ENCODE peak calls at places on chromosomes 2 and 18, in four cellular contexts. One of them, this sample, is unnamed. For H3K36me3, the result is how much of the 10 kb centered on the place peaks cover.

GRCh38 chr2:163306647-163307046 is 429.2 kb downstream of the FIGN start:
- DNase-seq in BE2C: no peak
- DNase-seq in suprapubic skin: no peak
- DNase-seq in WERI-Rb-1: no peak
- DNase-seq in this sample: no peak

GRCh38 chr2:16126969-16127940 is 186.9 kb downstream of the MYCN start:
- DNase-seq in suprapubic skin: no peak
- DNase-seq in WERI-Rb-1: no peak
- DNase-seq in BE2C: peak
- DNase-seq in this sample: no peak

GRCh38 chr2:107303964-107304363 is 418.0 kb upstream of the ST6GAL2 start:
- DNase-seq in WERI-Rb-1: no peak
- DNase-seq in suprapubic skin: no peak
- DNase-seq in BE2C: no peak
- DNase-seq in this sample: no peak

GRCh38 chr2:231640646-231641111 is 48.0 kb downstream of the TEX44 start:
- DNase-seq in suprapubic skin: peak
- DNase-seq in WERI-Rb-1: no peak
- DNase-seq in BE2C: no peak
- DNase-seq in this sample: peak

GRCh38 chr18:77765468-77765867 is 515.8 kb downstream of the GALR1 start:
- DNase-seq in BE2C: peak
- DNase-seq in suprapubic skin: no peak
- DNase-seq in WERI-Rb-1: peak
- DNase-seq in this sample: peak

GRCh38 chr2:36811071-36811470 is 114.6 kb downstream of the VIT start:
- DNase-seq in WERI-Rb-1: peak
- DNase-seq in suprapubic skin: no peak
- DNase-seq in BE2C: no peak
- DNase-seq in this sample: no peak

GRCh38 chr2:37656512-37657423 is 14.7 kb downstream of the CDC42EP3 start:
- DNase-seq in WERI-Rb-1: no peak
- DNase-seq in suprapubic skin: no peak
- DNase-seq in BE2C: no peak
- DNase-seq in this sample: peak

GRCh38 chr2:102686479-102687439 is 67.4 kb downstream of the SLC9A2 start:
- DNase-seq in WERI-Rb-1: no peak
- DNase-seq in suprapubic skin: no peak
- DNase-seq in BE2C: no peak
- DNase-seq in this sample: no peak

GRCh38 chr2:126990200-126990599 is 91.5 kb downstream of the TEX51 start:
- DNase-seq in BE2C: no peak
- DNase-seq in WERI-Rb-1: no peak
- DNase-seq in suprapubic skin: no peak
- DNase-seq in this sample: no peak

GRCh38 chr18:25830787-25831186 is 259.6 kb downstream of the SS18 start:
- DNase-seq in suprapubic skin: no peak
- DNase-seq in WERI-Rb-1: no peak
- DNase-seq in BE2C: no peak
- DNase-seq in this sample: no peak

GRCh38 chr2:11679016-11679415 is 9.0 kb upstream of the NTSR2 start:
- DNase-seq in suprapubic skin: no peak
- DNase-seq in BE2C: no peak
- DNase-seq in WERI-Rb-1: peak
- DNase-seq in this sample: no peak

GRCh38 chr2:236745420-236746210 is 176.0 kb downstream of the ACKR3 start:
- DNase-seq in BE2C: no peak
- DNase-seq in WERI-Rb-1: peak
- DNase-seq in suprapubic skin: no peak
- DNase-seq in this sample: peak

GRCh38 chr2:216350214-216350789 is 22.0 kb downstream of the MARCHF4 start:
- DNase-seq in BE2C: no peak
- DNase-seq in WERI-Rb-1: no peak
- DNase-seq in suprapubic skin: no peak
- DNase-seq in this sample: no peak

GRCh38 chr18:54269924-54270844 is 867 bp downstream of the POLI start:
- DNase-seq in BE2C: no peak
- DNase-seq in suprapubic skin: no peak
- DNase-seq in WERI-Rb-1: peak
- DNase-seq in this sample: peak

GRCh38 chr18:49368161-49368875 is 92.1 kb downstream of the DYM start:
- DNase-seq in WERI-Rb-1: no peak
- DNase-seq in BE2C: no peak
- DNase-seq in suprapubic skin: no peak
- DNase-seq in this sample: no peak

GRCh38 chr2:70964596-70965386 is 13.6 kb upstream of the ANKRD53 start:
- DNase-seq in suprapubic skin: peak
- DNase-seq in BE2C: no peak
- DNase-seq in WERI-Rb-1: peak
- DNase-seq in this sample: peak

GRCh38 chr2:119517433-119517832 is 6.8 kb downstream of the SCTR start:
- DNase-seq in suprapubic skin: no peak
- DNase-seq in WERI-Rb-1: peak
- DNase-seq in BE2C: peak
- DNase-seq in this sample: peak

GRCh38 chr18:76349067-76349715 is 145.9 kb downstream of the ZNF516 start:
- DNase-seq in suprapubic skin: no peak
- DNase-seq in BE2C: peak
- DNase-seq in WERI-Rb-1: peak
- DNase-seq in this sample: peak

GRCh38 chr2:32166115-32166549 is 468 bp downstream of the SLC30A6 start:
- DNase-seq in suprapubic skin: no peak
- DNase-seq in WERI-Rb-1: no peak
- DNase-seq in BE2C: no peak
- DNase-seq in this sample: no peak

GRCh38 chr2:131040661-131041401 is 52.4 kb downstream of the FAM168B start:
- DNase-seq in WERI-Rb-1: no peak
- DNase-seq in BE2C: no peak
- DNase-seq in suprapubic skin: peak
- DNase-seq in this sample: peak

GRCh38 chr2:189248116-189248515 is 68.6 kb upstream of the COL5A2 start:
- DNase-seq in WERI-Rb-1: no peak
- DNase-seq in suprapubic skin: no peak
- DNase-seq in BE2C: no peak
- DNase-seq in this sample: no peak

GRCh38 chr18:59960272-59960671 is 60.5 kb downstream of the PMAIP1 start:
- DNase-seq in WERI-Rb-1: no peak
- DNase-seq in BE2C: no peak
- DNase-seq in suprapubic skin: no peak
- DNase-seq in this sample: no peak

GRCh38 chr2:73077424-73077795 is 5.9 kb upstream of the SFXN5 start:
- DNase-seq in WERI-Rb-1: no peak
- DNase-seq in suprapubic skin: no peak
- DNase-seq in BE2C: no peak
- DNase-seq in this sample: no peak

GRCh38 chr2:26934335-26934724 is 36.1 kb upstream of the MAPRE3 start:
- DNase-seq in WERI-Rb-1: no peak
- DNase-seq in BE2C: no peak
- DNase-seq in suprapubic skin: no peak
- DNase-seq in this sample: no peak

GRCh38 chr2:223884399-223884798 is 47.0 kb upstream of the AP1S3 start:
- DNase-seq in BE2C: no peak
- DNase-seq in suprapubic skin: no peak
- DNase-seq in WERI-Rb-1: no peak
- DNase-seq in this sample: no peak

GRCh38 chr2:2050321-2050905 is 280.7 kb downstream of the MYT1L start:
- DNase-seq in WERI-Rb-1: peak
- DNase-seq in suprapubic skin: no peak
- DNase-seq in BE2C: no peak
- DNase-seq in this sample: no peak

GRCh38 chr2:125979886-125980285 is 676.1 kb upstream of the GYPC start:
- DNase-seq in BE2C: no peak
- DNase-seq in suprapubic skin: no peak
- DNase-seq in WERI-Rb-1: peak
- DNase-seq in this sample: no peak

DNA sequence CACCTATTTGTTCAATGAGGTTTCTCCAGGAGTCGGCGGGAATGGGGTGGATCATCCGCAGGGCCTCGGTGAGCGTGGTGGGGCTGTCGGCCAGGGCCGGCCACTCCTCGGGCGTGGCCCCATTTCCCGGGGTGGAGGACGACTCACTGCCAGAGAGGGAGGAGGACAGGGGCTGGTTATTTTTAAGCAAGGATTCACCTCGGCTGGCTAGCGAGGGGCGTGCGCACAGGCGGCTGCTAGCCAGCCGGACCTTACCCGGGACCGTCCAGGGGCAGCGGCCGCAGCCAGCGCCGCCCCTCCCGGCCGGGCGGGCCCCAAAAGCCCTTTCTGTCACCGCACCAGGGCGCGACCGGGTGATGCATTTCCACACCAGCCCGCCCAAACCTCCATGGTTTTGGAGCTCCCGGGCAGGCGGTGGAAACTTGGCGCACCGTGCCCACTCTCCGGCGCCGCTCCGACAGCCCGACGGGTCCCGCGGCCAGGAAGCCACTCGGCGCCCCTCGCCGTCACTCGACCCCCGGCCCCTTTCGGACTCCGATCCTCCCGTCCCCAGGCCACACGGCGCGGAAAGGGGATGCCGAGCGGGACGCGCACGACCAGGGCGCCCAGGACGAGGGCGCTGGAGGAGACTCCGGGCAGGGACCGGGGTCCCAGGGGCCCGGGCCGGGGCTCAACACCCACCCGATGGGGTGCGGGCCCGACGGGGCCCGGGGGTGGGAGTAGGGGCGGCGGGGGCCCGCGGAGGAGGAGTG is 57.2 kb downstream of the SNORC start:
- DNase-seq in WERI-Rb-1: no peak
- DNase-seq in BE2C: no peak
- DNase-seq in suprapubic skin: no peak
- DNase-seq in this sample: peak
- H3K4me3 ChIP-seq in WERI-Rb-1: peak
- H3K4me3 ChIP-seq in BE2C: no peak
- H3K4me3 ChIP-seq in suprapubic skin: peak
- H3K4me3 ChIP-seq in this sample: peak

GRCh38 chr18:20963027-20963426 is 148.6 kb downstream of the ROCK1 start:
- DNase-seq in WERI-Rb-1: no peak
- DNase-seq in BE2C: no peak
- DNase-seq in suprapubic skin: no peak
- DNase-seq in this sample: no peak
- H3K36me3 ChIP-seq in WERI-Rb-1: under half
- H3K36me3 ChIP-seq in BE2C: under half
- H3K36me3 ChIP-seq in suprapubic skin: under half
- H3K36me3 ChIP-seq in this sample: under half

GRCh38 chr2:45932278-45932975 is 281.0 kb downstream of the PRKCE start:
- DNase-seq in WERI-Rb-1: no peak
- DNase-seq in suprapubic skin: no peak
- DNase-seq in BE2C: no peak
- DNase-seq in this sample: no peak

GRCh38 chr2:45925636-45926350 is 274.3 kb downstream of the PRKCE start:
- DNase-seq in BE2C: peak
- DNase-seq in suprapubic skin: no peak
- DNase-seq in WERI-Rb-1: no peak
- DNase-seq in this sample: no peak

GRCh38 chr2:45928946-45929345 is 277.5 kb downstream of the PRKCE start:
- DNase-seq in WERI-Rb-1: no peak
- DNase-seq in BE2C: no peak
- DNase-seq in suprapubic skin: no peak
- DNase-seq in this sample: no peak

GRCh38 chr2:45930396-45930792 is 278.9 kb downstream of the PRKCE start:
- DNase-seq in WERI-Rb-1: no peak
- DNase-seq in BE2C: peak
- DNase-seq in suprapubic skin: no peak
- DNase-seq in this sample: peak

DNA sequence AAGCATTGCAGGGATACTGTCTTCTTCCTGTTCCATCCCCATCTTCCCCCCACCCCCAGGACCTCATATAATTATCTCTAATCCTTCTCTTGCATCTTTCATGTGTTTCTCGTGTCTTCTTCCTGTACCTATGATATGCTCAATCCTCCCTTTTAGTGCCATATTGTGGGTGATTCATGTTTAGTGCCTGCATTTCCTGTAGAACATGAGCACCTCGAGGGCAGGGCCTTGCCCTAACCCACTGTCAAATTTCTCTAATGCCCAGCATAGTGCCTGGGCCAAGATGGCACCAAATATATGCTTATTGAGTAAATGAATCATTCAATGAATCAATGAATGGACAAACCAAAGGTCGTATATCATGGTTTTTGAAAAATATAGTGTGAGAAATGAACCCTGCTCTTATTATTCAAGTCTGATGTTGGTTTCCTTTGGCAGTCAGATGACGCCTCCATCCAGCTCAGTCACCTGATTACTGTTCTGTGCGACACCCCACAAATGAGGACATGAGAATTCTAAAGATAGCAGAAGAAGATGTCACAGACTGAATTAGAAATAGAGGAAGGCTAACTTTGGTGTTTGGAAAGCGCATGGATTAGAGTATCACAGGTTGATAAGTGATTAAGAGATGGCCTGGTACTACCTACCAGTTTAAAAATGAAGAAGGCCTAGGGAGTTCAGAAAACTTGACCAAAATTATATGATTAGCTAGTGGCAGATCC is 278.4 kb downstream of the PRKCE start:
- DNase-seq in suprapubic skin: no peak
- DNase-seq in WERI-Rb-1: no peak
- DNase-seq in BE2C: no peak
- DNase-seq in this sample: no peak
- H3K4me3 ChIP-seq in suprapubic skin: no peak
- H3K4me3 ChIP-seq in WERI-Rb-1: no peak
- H3K4me3 ChIP-seq in BE2C: no peak
- H3K4me3 ChIP-seq in this sample: no peak

DNA sequence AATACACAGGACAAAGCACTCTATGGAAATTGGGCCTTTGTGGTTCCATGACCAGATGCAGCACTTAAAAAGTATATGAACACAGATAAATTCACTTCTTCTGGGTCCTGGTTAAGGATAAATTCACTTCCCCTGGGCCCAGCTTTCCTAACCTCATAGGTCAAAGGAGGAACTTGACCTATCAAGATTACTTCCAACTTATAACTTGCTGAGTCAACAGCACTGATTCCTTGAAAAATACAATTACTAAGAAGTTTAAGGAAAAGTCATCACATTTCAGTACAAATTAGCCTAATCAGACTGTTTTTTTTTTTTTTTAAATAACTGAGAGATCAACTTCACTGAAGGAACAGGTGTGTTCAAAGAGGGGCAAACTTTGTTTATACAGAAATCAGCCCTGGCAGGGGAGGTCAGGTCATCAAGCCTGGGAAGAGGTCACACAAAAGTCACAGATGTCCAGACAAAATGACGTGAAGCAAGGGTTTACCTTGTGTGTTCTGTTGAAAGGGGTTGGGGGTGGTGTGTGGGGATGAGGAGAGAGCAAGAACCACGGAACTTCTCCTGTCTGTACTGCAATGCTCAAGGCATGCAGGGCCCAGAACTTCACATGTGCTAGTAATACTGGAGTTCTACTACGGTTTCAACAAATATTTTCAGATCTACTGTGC is 55.8 kb downstream of the PPP4R1 start:
- DNase-seq in BE2C: no peak
- DNase-seq in WERI-Rb-1: no peak
- DNase-seq in suprapubic skin: no peak
- DNase-seq in this sample: no peak
- H3K36me3 ChIP-seq in BE2C: under half
- H3K36me3 ChIP-seq in WERI-Rb-1: half or more
- H3K36me3 ChIP-seq in suprapubic skin: half or more
- H3K36me3 ChIP-seq in this sample: under half